ENCODE peak calls at places on chromosomes 5 and 9, in six cellular contexts. I is tibial nerve, D is GM12865, Q is GM23338, K is foreskin fibroblast, N is spleen. T is an unnamed sample.

GRCh38 chr9:38182321-38182720 is 113.3 kb upstream of the SHB start:
- DNase-seq in Q (no peak), D (peak; percentile 78), I (no peak), K (no peak), N (no peak), T (no peak)

GRCh38 chr9:135126480-135127187 is 39.2 kb downstream of the OLFM1 start:
- DNase-seq in I (no peak), Q (no peak), D (no peak), K (peak; percentile 17), N (no peak), T (no peak)

GRCh38 chr5:151345808-151346478 is 1.4 kb downstream of the SLC36A2 start:
- DNase-seq in D (no peak), I (no peak), K (peak; percentile 44), N (no peak), Q (no peak), T (no peak)

GRCh38 chr5:73096239-73096575 is 24.2 kb upstream of the TMEM171 start:
- DNase-seq in I (no peak), K (no peak), Q (no peak), D (no peak), N (no peak), T (no peak)

GRCh38 chr9:134057311-134057665 is 10.5 kb downstream of the BRD3 start:
- DNase-seq in Q (no peak), I (no peak), K (no peak), N (peak; percentile 63), D (no peak), T (no peak)

GRCh38 chr5:59800375-59800893 is 93.1 kb downstream of the PDE4D start:
- DNase-seq in D (no peak), I (no peak), K (no peak), N (no peak), Q (peak; percentile 30), T (no peak)

GRCh38 chr9:129703121-129703520 is 37.7 kb downstream of the PRRX2 start:
- DNase-seq in Q (no peak), N (no peak), I (no peak), K (no peak), D (no peak), T (no peak)

GRCh38 chr5:54443264-54443663 is 12.2 kb upstream of the HSPB3 start:
- DNase-seq in K (peak; percentile 42), I (peak; percentile 20), N (no peak), Q (peak; percentile 57), D (peak; percentile 45), T (no peak)

GRCh38 chr5:93620487-93621339 is 37.7 kb downstream of the NR2F1 start:
- DNase-seq in I (no peak), D (peak; percentile 81), K (peak; percentile 61), N (peak; percentile 93), Q (peak; percentile 88), T (no peak)

GRCh38 chr9:95250462-95251058 is 66.9 kb downstream of the FANCC start:
- DNase-seq in N (no peak), K (no peak), I (no peak), D (no peak), Q (no peak), T (no peak)

GRCh38 chr5:115708819-115709477 is 83.1 kb upstream of the TMED7 start:
- DNase-seq in D (no peak), Q (no peak), I (no peak), K (no peak), N (no peak), T (no peak)

GRCh38 chr5:81579525-81579924 is 171.4 kb downstream of the SSBP2 start:
- DNase-seq in Q (no peak), K (peak; percentile 7), I (no peak), D (no peak), N (no peak), T (no peak)

GRCh38 chr5:178117911-178118310 is 4.6 kb downstream of the N4BP3 start:
- DNase-seq in N (no peak), D (no peak), K (no peak), Q (no peak), I (no peak), T (no peak)

GRCh38 chr9:112747094-112747493 is 3.5 kb upstream of the SNX30 start:
- DNase-seq in Q (no peak), I (no peak), D (no peak), K (no peak), N (no peak), T (no peak)

GRCh38 chr5:74206571-74207550 is 433.7 kb downstream of the ENC1 start:
- DNase-seq in D (no peak), K (peak; percentile 84), I (peak; percentile 61), N (no peak), Q (peak; percentile 38), T (peak; percentile 10)

GRCh38 chr5:57191986-57192385 is 18.1 kb downstream of the GPBP1 start:
- DNase-seq in N (no peak), D (no peak), I (no peak), K (no peak), Q (no peak), T (no peak)

GRCh38 chr5:7927466-7928375 is 58.8 kb downstream of the MTRR start:
- DNase-seq in K (peak; percentile 51), Q (peak; percentile 84), D (peak; percentile 56), I (peak; percentile 42), N (no peak), T (peak; percentile 28)

GRCh38 chr9:131517761-131518190 is 13.3 kb downstream of the UCK1 start:
- DNase-seq in K (no peak), N (no peak), I (no peak), Q (no peak), D (no peak), T (no peak)

GRCh38 chr9:100602302-100602930 is 24.5 kb downstream of the CAVIN4 start:
- DNase-seq in N (no peak), K (peak; percentile 29), D (peak; percentile 28), I (peak; percentile 22), Q (peak; percentile 90), T (peak; percentile 56)

GRCh38 chr5:136036991-136037705 is 8.4 kb downstream of the TGFBI start:
- DNase-seq in K (peak; percentile 81), N (peak; percentile 45), D (peak; percentile 67), I (no peak), Q (no peak), T (no peak)

GRCh38 chr9:95510610-95511231 is 6.0 kb downstream of the PTCH1 start:
- DNase-seq in I (peak; percentile 82), D (peak; percentile 89), K (peak; percentile 98), N (peak; percentile 94), Q (peak; percentile 91), T (peak; percentile 83)

GRCh38 chr5:154943527-154943926 is 2.7 kb downstream of the MRPL22 start:
- DNase-seq in I (no peak), D (no peak), N (no peak), Q (no peak), K (no peak), T (no peak)
- TF ChIP-seq CTCF in I (no peak), D (no peak), N (no peak), Q (no peak), K (no peak), T (no peak)

DNA sequence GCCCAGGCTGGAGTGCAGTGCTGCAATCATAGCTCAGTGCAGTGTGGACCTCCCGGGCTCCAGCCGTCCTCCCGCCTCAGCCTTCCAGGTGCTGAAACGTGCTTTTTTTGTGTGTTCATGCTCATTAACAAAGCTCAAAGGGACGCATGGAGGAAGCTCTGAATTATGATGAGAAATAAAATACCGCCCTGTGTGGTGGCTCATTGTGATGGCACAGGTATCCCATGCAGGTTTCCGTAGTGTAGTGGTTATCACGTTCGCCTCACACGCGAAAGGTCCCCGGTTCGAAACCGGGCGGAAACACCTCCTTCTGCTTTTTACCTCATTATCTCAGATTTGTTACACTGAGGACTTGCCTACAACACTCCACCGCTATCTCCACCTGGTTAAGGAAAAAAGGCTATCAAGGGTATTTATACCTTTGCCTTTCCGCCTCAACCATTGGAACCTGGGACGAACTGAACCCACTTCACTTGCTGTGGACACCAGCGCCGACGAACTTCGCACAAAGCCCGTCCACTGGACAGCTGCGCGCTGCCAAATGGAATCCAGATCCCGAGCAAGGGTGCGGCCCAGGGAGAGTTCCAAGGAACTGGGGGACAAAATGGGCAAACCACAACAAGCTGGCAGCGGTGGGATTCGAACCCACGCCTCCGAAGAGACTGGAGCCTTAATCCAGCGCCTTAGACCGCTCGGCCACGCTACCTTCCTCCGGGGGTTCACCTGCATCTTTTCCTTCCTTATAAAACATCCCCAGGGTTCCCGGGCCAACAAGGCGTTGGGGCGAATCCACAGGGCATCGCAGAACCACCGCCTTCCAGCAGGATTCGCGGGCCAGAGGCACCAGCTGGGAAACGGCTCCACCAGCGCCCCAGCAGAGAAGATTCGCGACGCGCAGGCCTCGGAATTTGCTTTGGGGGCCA is 26.3 kb downstream of the OR2V2 start:
- DNase-seq in D (peak; percentile 88), N (no peak), Q (peak; percentile 92), I (no peak), K (no peak), T (peak; percentile 71)
- H3K4me3 ChIP-seq in D (peak overlapping the region; percentile 50), N (peak overlapping the region; percentile 10), Q (peak overlapping the region; percentile 75), I (no peak overlapping the region), K (no peak overlapping the region), T (peak overlapping the region; percentile 60)

GRCh38 chr9:99167694-99168093 is 54.0 kb downstream of the ALG2 start:
- DNase-seq in D (peak; percentile 51), Q (no peak), N (no peak), K (no peak), I (no peak), T (no peak)

GRCh38 chr9:99158629-99159028 is 53.7 kb downstream of the TGFBR1 start:
- DNase-seq in I (no peak), N (no peak), K (no peak), D (no peak), Q (no peak), T (no peak)

GRCh38 chr9:99166149-99166548 is 55.6 kb downstream of the ALG2 start:
- DNase-seq in I (no peak), K (no peak), Q (no peak), N (no peak), D (peak; percentile 30), T (no peak)

GRCh38 chr9:99167120-99167519 is 54.6 kb downstream of the ALG2 start:
- DNase-seq in Q (no peak), N (no peak), I (no peak), D (peak; percentile 28), K (no peak), T (no peak)

GRCh38 chr9:99162759-99163364 is 57.9 kb downstream of the TGFBR1 start:
- DNase-seq in I (no peak), K (no peak), Q (peak; percentile 70), D (peak; percentile 71), N (no peak), T (peak; percentile 30)
- TF ChIP-seq CTCF in I (peak; percentile 39), K (peak; percentile 50), Q (peak; percentile 91), D (peak; percentile 43), N (peak; percentile 61), T (peak; percentile 65)

GRCh38 chr9:33782395-33783152 is 12.8 kb upstream of the PRSS3 start:
- DNase-seq in I (no peak), D (no peak), N (no peak), K (no peak), Q (no peak), T (no peak)

GRCh38 chr9:33781736-33782135 is 13.6 kb upstream of the PRSS3 start:
- DNase-seq in Q (no peak), I (no peak), D (no peak), K (no peak), N (no peak), T (no peak)

GRCh38 chr9:33778700-33779351 is 16.5 kb upstream of the PRSS3 start:
- DNase-seq in N (no peak), Q (peak; percentile 80), D (peak; percentile 69), K (no peak), I (peak; percentile 22), T (no peak)

DNA sequence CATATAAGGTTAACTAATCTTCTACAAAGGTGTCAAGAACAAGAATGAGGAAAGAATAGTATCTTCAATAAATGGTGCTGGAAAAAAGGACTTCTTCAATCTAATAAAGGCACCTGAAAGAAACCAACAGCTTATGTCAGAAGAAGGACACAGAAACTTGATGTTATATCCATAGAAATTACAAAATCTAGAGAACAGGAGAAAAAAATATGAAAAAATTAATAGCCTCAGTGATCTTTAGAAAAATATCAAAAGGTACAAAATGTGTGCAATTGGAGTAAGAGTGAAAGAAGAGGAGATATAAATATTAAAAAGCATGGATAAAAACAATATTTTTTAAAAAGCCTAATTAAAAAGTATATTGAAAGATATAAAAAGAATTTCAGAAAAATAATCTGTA is 18.8 kb upstream of the PRSS3 start:
- DNase-seq in I (no peak), N (no peak), K (no peak), Q (no peak), D (no peak), T (no peak)
- H3K4me3 ChIP-seq in I (no peak overlapping the region), N (no peak overlapping the region), K (no peak overlapping the region), Q (no peak overlapping the region), D (no peak overlapping the region), T (no peak overlapping the region)